ENCODE peak calls at places on chromosome 9, in four cellular contexts. U is fibroblast of the aortic adventitia, L is K562, Y is neural crest cell. F is an unnamed sample.

GRCh38 chr9:69200071-69200470 is 26.0 kb downstream of the TJP2 start:
- DNase-seq in U (peak), L (peak), Y (no peak), F (no peak)

GRCh38 chr9:35718726-35719511 is 13.1 kb downstream of the TLN1 start:
- DNase-seq in U (no peak), L (no peak), Y (no peak), F (no peak)

GRCh38 chr9:125747053-125747764 is at the start of gene PBX3:
- DNase-seq in U (peak), L (peak), Y (peak), F (peak)

GRCh38 chr9:133733421-133734250 is 4.5 kb downstream of the SARDH start:
- DNase-seq in U (no peak), L (no peak), Y (no peak), F (peak)

GRCh38 chr9:4299006-4299795 is 667 bp downstream of the GLIS3 start:
- DNase-seq in U (peak), L (no peak), Y (peak), F (peak)

GRCh38 chr9:126734877-126735276 is 70.0 kb upstream of the ZBTB43 start:
- DNase-seq in U (no peak), L (no peak), Y (no peak), F (no peak)

GRCh38 chr9:130321539-130321938 is 56.0 kb downstream of the HMCN2 start:
- DNase-seq in U (no peak), L (no peak), Y (no peak), F (no peak)

GRCh38 chr9:38443597-38443996 is 19.3 kb upstream of the IGFBPL1 start:
- DNase-seq in U (no peak), L (no peak), Y (no peak), F (no peak)

GRCh38 chr9:108473209-108474112 is 382.3 kb downstream of the ACTL7B start:
- DNase-seq in U (peak), L (no peak), Y (no peak), F (no peak)

GRCh38 chr9:34559616-34560546 is 29.6 kb downstream of the CNTFR start:
- DNase-seq in U (peak), L (no peak), Y (no peak), F (no peak)

GRCh38 chr9:38158628-38159027 is 89.6 kb upstream of the SHB start:
- DNase-seq in U (no peak), L (no peak), Y (no peak), F (no peak)

GRCh38 chr9:134367796-134368490 is 41.7 kb downstream of the RXRA start:
- DNase-seq in U (no peak), L (no peak), Y (no peak), F (no peak)

GRCh38 chr9:22331533-22331932 is 115.1 kb upstream of the DMRTA1 start:
- DNase-seq in U (no peak), L (no peak), Y (no peak), F (no peak)

GRCh38 chr9:38008168-38009034 is 60.6 kb downstream of the SHB start:
- DNase-seq in U (peak), L (peak), Y (peak), F (peak)

GRCh38 chr9:33179298-33179697 is 12.2 kb upstream of the B4GALT1 start:
- DNase-seq in U (no peak), L (no peak), Y (no peak), F (no peak)

GRCh38 chr9:16475996-16476395 is 394.5 kb downstream of the BNC2 start:
- DNase-seq in U (no peak), L (no peak), Y (no peak), F (no peak)

GRCh38 chr9:98974994-98975712 is 31.4 kb downstream of the COL15A1 start:
- DNase-seq in U (peak), L (peak), Y (peak), F (peak)

GRCh38 chr9:97907051-97907450 is 15.2 kb downstream of the TRMO start:
- DNase-seq in U (no peak), L (no peak), Y (no peak), F (no peak)

GRCh38 chr9:16100596-16101091 is 547.8 kb downstream of the CCDC171 start:
- DNase-seq in U (peak), L (no peak), Y (peak), F (no peak)

GRCh38 chr9:107856633-107857032 is 367.1 kb upstream of the KLF4 start:
- DNase-seq in U (no peak), L (no peak), Y (no peak), F (no peak)

GRCh38 chr9:121743441-121744001 is 92.1 kb downstream of the DAB2IP start:
- DNase-seq in U (peak), L (peak), Y (peak), F (no peak)

GRCh38 chr9:93644397-93645088 is 68.2 kb downstream of the PHF2 start:
- DNase-seq in U (no peak), L (no peak), Y (no peak), F (no peak)

GRCh38 chr9:135090547-135090946 is 3.1 kb downstream of the OLFM1 start:
- DNase-seq in U (no peak), L (no peak), Y (no peak), F (no peak)

GRCh38 chr9:84978761-84979160 is 309.2 kb downstream of the NTRK2 start:
- DNase-seq in U (no peak), L (no peak), Y (no peak), F (no peak)

GRCh38 chr9:98326402-98327248 is 71.2 kb upstream of the TBC1D2 start:
- DNase-seq in U (peak), L (peak), Y (no peak), F (no peak)

GRCh38 chr9:129694265-129694664 is 28.8 kb downstream of the PRRX2 start:
- DNase-seq in U (peak), L (no peak), Y (no peak), F (no peak)

GRCh38 chr9:1458503-1458902 is 408.3 kb downstream of the DMRT2 start:
- DNase-seq in U (peak), L (no peak), Y (no peak), F (no peak)

GRCh38 chr9:123326662-123327093 is 29.3 kb upstream of the CRB2 start:
- DNase-seq in U (peak), L (peak), Y (no peak), F (peak)

GRCh38 chr9:14769235-14769580 is 46.7 kb upstream of the CER1 start:
- DNase-seq in U (peak), L (no peak), Y (no peak), F (no peak)

GRCh38 chr9:130461218-130461630 is 16.5 kb downstream of the ASS1 start:
- DNase-seq in U (peak), L (peak), Y (peak), F (peak)

GRCh38 chr9:79581794-79582193 is 10.0 kb downstream of the TLE4 start:
- DNase-seq in U (peak), L (no peak), Y (no peak), F (no peak)

GRCh38 chr9:8235489-8235888 is 435.9 kb upstream of the DMAC1 start:
- DNase-seq in U (no peak), L (no peak), Y (no peak), F (no peak)

GRCh38 chr9:13513710-13514444 is 234.4 kb upstream of the MPDZ start:
- DNase-seq in U (peak), L (no peak), Y (peak), F (no peak)

GRCh38 chr9:137237759-137238726 is 3.0 kb upstream of the TUBB4B start:
- DNase-seq in U (no peak), L (no peak), Y (no peak), F (no peak)
- TF ChIP-seq CTCF in U (no peak), L (no peak), Y (no peak), F (no peak)

GRCh38 chr9:71675129-71675856 is 93.0 kb downstream of the CEMIP2 start:
- DNase-seq in U (no peak), L (no peak), Y (no peak), F (no peak)

GRCh38 chr9:71676460-71676859 is 91.9 kb downstream of the CEMIP2 start:
- DNase-seq in U (no peak), L (no peak), Y (no peak), F (no peak)

GRCh38 chr9:71678999-71679398 is 89.3 kb downstream of the CEMIP2 start:
- DNase-seq in U (no peak), L (no peak), Y (no peak), F (no peak)

GRCh38 chr9:71675857-71676165 is 92.5 kb downstream of the CEMIP2 start:
- DNase-seq in U (no peak), L (no peak), Y (no peak), F (no peak)

DNA sequence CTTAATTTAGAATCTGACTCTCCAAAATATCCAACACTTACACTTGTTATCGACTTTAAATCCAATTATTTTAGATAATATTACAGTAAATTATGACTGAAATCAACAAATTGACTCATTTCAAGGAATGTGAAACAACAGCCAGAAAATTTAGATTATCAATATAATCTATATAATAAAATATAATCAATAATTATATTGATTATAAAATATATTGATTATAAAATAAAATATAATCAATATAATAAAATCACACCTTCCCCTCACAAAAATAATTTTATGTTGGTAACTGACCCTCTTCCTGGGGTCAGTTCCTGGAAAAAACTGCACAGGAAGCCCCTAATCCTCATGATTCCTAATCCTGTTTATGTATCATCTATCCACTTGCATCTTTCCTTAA is 91.1 kb downstream of the CEMIP2 start:
- DNase-seq in U (no peak), L (no peak), Y (no peak), F (no peak)
- TF ChIP-seq CTCF in U (no peak), L (no peak), Y (no peak), F (no peak)

GRCh38 chr9:90898229-90898628 is 96.6 kb downstream of the SYK start:
- DNase-seq in U (peak), L (no peak), Y (no peak), F (no peak)
- TF ChIP-seq CTCF in U (peak), L (peak), Y (peak), F (no peak)

GRCh38 chr9:114263853-114264510 is 58.9 kb upstream of the ORM1 start:
- DNase-seq in U (no peak), L (peak), Y (peak), F (no peak)
- TF ChIP-seq CTCF in U (no peak), L (peak), Y (peak), F (no peak)

GRCh38 chr9:71768388-71769174 is at the start of gene CEMIP2:
- DNase-seq in U (peak), L (peak), Y (peak), F (peak)

GRCh38 chr9:71767421-71768321 is 642 bp downstream of the CEMIP2 start:
- DNase-seq in U (peak), L (peak), Y (peak), F (peak)

GRCh38 chr9:71772726-71773125 is 4.4 kb upstream of the CEMIP2 start:
- DNase-seq in U (no peak), L (no peak), Y (no peak), F (no peak)

GRCh38 chr9:71766663-71767062 is 1.6 kb downstream of the CEMIP2 start:
- DNase-seq in U (no peak), L (no peak), Y (no peak), F (peak)

GRCh38 chr9:71769175-71770165 is 1.2 kb upstream of the CEMIP2 start:
- DNase-seq in U (peak), L (peak), Y (peak), F (peak)
- TF ChIP-seq CTCF in U (peak), L (peak), Y (peak), F (no peak)

GRCh38 chr9:95766906-95767305 is 108.6 kb upstream of the ERCC6L2 start:
- DNase-seq in U (no peak), L (no peak), Y (no peak), F (no peak)
- TF ChIP-seq CTCF in U (no peak), L (no peak), Y (no peak), F (no peak)

GRCh38 chr9:74771672-74772071 is 116.0 kb downstream of the TRPM6 start:
- DNase-seq in U (no peak), L (no peak), Y (no peak), F (no peak)

GRCh38 chr9:74770508-74771261 is 117.0 kb downstream of the TRPM6 start:
- DNase-seq in U (no peak), L (peak), Y (peak), F (peak)

GRCh38 chr9:74772126-74772525 is 115.6 kb downstream of the TRPM6 start:
- DNase-seq in U (no peak), L (no peak), Y (no peak), F (peak)

GRCh38 chr9:74773886-74774479 is 113.7 kb downstream of the TRPM6 start:
- DNase-seq in U (peak), L (peak), Y (peak), F (peak)

GRCh38 chr9:74771262-74771585 is 116.5 kb downstream of the TRPM6 start:
- DNase-seq in U (no peak), L (no peak), Y (no peak), F (no peak)
- TF ChIP-seq CTCF in U (no peak), L (no peak), Y (peak), F (no peak)

F was measured in GM13976.